ENCODE peak calls at places on chromosomes 5 and 9, in five cellular contexts. P is K562, W is HCT116, R is transverse colon, O is breast epithelium. J is an unnamed sample.

GRCh38 chr9:131148966-131149677 is 23.7 kb downstream of the NUP214 start:
- DNase-seq in W (no peak), P (peak; percentile 81), O (no peak), R (no peak), J (no peak)

GRCh38 chr5:2207109-2207399 is 324.3 kb upstream of the IRX4 start:
- DNase-seq in R (no peak), P (no peak), O (no peak), W (no peak), J (peak; percentile 70)

GRCh38 chr9:10242255-10242654 is 370.5 kb downstream of the PTPRD start:
- DNase-seq in O (no peak), R (no peak), P (no peak), W (no peak), J (no peak)

GRCh38 chr5:151700816-151701215 is 14.1 kb upstream of the SPARC start:
- DNase-seq in W (no peak), P (no peak), R (no peak), O (no peak), J (no peak)

GRCh38 chr9:127509261-127509954 is 58.1 kb downstream of the LRSAM1 start:
- DNase-seq in P (peak; percentile 50), W (no peak), R (no peak), O (no peak), J (no peak)

GRCh38 chr5:142608094-142608493 is 77.8 kb downstream of the FGF1 start:
- DNase-seq in W (no peak), R (no peak), O (no peak), P (no peak), J (no peak)

GRCh38 chr5:32586251-32586642 is 890 bp downstream of the SUB1 start:
- DNase-seq in P (no peak), O (no peak), W (no peak), R (no peak), J (no peak)

GRCh38 chr5:109992264-109992915 is 302.7 kb downstream of the MAN2A1 start:
- DNase-seq in R (no peak), O (no peak), P (no peak), W (no peak), J (no peak)

GRCh38 chr5:52864376-52864775 is 76.7 kb downstream of the ITGA1 start:
- DNase-seq in W (no peak), P (no peak), O (no peak), R (no peak), J (no peak)

GRCh38 chr5:137594717-137595116 is 95.6 kb upstream of the SPOCK1 start:
- DNase-seq in O (no peak), P (no peak), R (no peak), W (no peak), J (no peak)

GRCh38 chr5:72920690-72921089 is 35.2 kb upstream of the FCHO2 start:
- DNase-seq in R (no peak), O (no peak), W (peak; percentile 26), P (no peak), J (no peak)

GRCh38 chr5:179863449-179864085 is 5.0 kb upstream of the MRNIP start:
- DNase-seq in R (no peak), W (no peak), P (no peak), O (no peak), J (no peak)

GRCh38 chr5:10702911-10703491 is 58.0 kb downstream of the DAP start:
- DNase-seq in P (peak; percentile 86), W (peak; percentile 70), O (no peak), R (no peak), J (no peak)

GRCh38 chr9:124188331-124189110 is 69.2 kb upstream of the NEK6 start:
- DNase-seq in P (no peak), R (no peak), O (no peak), W (no peak), J (peak; percentile 55)

GRCh38 chr5:55836191-55836590 is 15.0 kb upstream of the IL31RA start:
- DNase-seq in R (no peak), W (no peak), O (no peak), P (no peak), J (no peak)

GRCh38 chr5:135400866-135401265 is 1.8 kb upstream of the MACROH2A1 start:
- DNase-seq in P (no peak), W (no peak), O (no peak), R (no peak), J (no peak)

GRCh38 chr5:10329808-10330481 is 22.2 kb upstream of the CMBL start:
- DNase-seq in P (no peak), R (no peak), O (no peak), W (no peak), J (no peak)

GRCh38 chr9:12680341-12680740 is 12.8 kb upstream of the TYRP1 start:
- DNase-seq in W (no peak), R (no peak), O (no peak), P (no peak), J (no peak)

GRCh38 chr5:34061993-34062392 is 19.0 kb upstream of the C1QTNF3 start:
- DNase-seq in P (no peak), W (no peak), O (no peak), R (peak; percentile 19), J (no peak)

GRCh38 chr5:136235316-136235715 is 42.4 kb upstream of the SMIM32 start:
- DNase-seq in O (no peak), W (no peak), R (no peak), P (no peak), J (no peak)

GRCh38 chr9:134670042-134670525 is 28.5 kb downstream of the COL5A1 start:
- DNase-seq in W (no peak), R (no peak), P (no peak), O (no peak), J (no peak)

GRCh38 chr5:38540348-38540747 is 16.1 kb downstream of the LIFR start:
- DNase-seq in R (no peak), P (no peak), W (no peak), O (no peak), J (no peak)

GRCh38 chr9:15642369-15642962 is 89.6 kb downstream of the CCDC171 start:
- DNase-seq in W (peak; percentile 43), P (no peak), O (no peak), R (no peak), J (no peak)

GRCh38 chr9:124908098-124908497 is 32.8 kb downstream of the GOLGA1 start:
- DNase-seq in R (no peak), W (no peak), P (no peak), O (no peak), J (no peak)

GRCh38 chr9:111400564-111400898 is 70.5 kb upstream of the OR2K2 start:
- DNase-seq in R (no peak), P (no peak), O (no peak), W (no peak), J (no peak)

GRCh38 chr5:142432961-142433360 is 108.1 kb upstream of the SPRY4 start:
- DNase-seq in R (peak; percentile 25), O (no peak), P (no peak), W (no peak), J (no peak)

GRCh38 chr9:124164800-124165199 is 92.9 kb upstream of the NEK6 start:
- DNase-seq in R (no peak), P (no peak), W (no peak), O (no peak), J (peak; percentile 90)

GRCh38 chr9:82466616-82467251 is 478.2 kb downstream of the SPATA31D1 start:
- DNase-seq in R (no peak), O (no peak), W (no peak), P (no peak), J (no peak)

GRCh38 chr5:177428574-177429217 is 2.2 kb downstream of the GRK6 start:
- DNase-seq in W (no peak), R (no peak), O (no peak), P (no peak), J (no peak)

GRCh38 chr5:177426566-177427210 is at the start of gene GRK6:
- DNase-seq in R (peak; percentile 78), O (no peak), W (no peak), P (peak; percentile 95), J (no peak)

GRCh38 chr5:177427919-177428573 is 1.6 kb downstream of the GRK6 start:
- DNase-seq in R (peak; percentile 52), W (no peak), O (no peak), P (peak; percentile 64), J (no peak)

GRCh38 chr5:177425801-177426565 is 493 bp upstream of the GRK6 start:
- DNase-seq in P (peak; percentile 98), W (peak; percentile 100), O (peak; percentile 99), R (peak; percentile 100), J (peak; percentile 100)

DNA sequence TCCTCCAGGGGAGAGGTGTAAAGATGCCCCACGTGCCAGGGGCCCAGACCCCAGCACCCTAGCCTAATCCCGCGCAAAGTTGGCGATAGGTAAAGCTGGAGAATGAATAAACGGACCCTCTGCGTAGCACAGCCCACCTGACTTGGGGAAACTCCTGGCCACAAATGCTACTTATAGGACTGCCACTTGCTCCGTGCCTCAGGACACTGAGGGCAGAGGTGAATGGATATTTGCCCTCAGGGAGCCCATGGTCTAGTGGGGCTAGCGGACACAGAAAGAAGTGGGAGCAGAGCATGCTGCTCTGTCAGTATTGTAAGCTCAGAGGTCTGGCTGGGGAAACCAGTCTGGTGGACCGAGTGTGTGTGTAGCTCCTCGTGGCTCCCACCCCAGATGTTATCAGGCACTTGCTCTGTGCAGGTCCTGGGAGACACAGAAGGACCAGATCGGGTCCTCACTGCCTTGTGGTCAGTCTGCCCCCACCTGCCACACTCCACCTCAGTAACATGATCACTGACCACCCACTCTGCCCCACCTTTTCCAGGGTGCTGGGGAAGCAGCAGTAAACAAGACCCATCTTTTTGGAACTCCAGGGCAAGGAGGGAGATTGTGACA is 841 bp downstream of the GRK6 start:
- DNase-seq in P (peak; percentile 70), O (no peak), W (no peak), R (no peak), J (no peak)
- TF ChIP-seq POLR2AphosphoS5 in P (no peak), O (no peak), W (peak; percentile 35), R (no peak), J (no peak)

GRCh38 chr9:137672907-137673791 is 54.3 kb downstream of the EHMT1 start:
- DNase-seq in O (no peak), P (peak; percentile 63), W (peak; percentile 36), R (no peak), J (no peak)
- H3K27ac ChIP-seq in O (no peak overlapping the region), P (no peak overlapping the region), W (no peak overlapping the region), R (no peak overlapping the region), J (no peak overlapping the region)

DNA sequence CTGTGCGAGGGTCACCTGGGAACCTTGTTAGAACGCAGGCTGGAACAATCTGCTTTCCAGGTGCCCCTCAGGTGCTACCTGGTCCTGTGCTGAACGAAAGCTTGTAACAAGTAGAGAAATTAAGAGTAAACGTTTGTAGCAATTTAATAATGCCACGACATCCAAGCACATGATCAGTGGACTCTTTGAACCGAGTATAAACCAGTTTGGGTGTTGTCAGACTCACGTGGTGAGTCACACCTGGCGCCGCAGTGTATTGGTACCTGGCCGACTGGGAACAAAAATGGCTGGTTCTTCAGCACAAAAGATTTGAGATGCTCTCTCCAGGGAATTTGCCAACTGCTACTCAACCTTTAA is 913 bp upstream of the MYO10 start:
- DNase-seq in O (peak; percentile 56), R (peak; percentile 75), P (no peak), W (no peak), J (no peak)
- TF ChIP-seq POLR2AphosphoS5 in O (no peak), R (peak; percentile 34), P (no peak), W (peak; percentile 14), J (no peak)

DNA sequence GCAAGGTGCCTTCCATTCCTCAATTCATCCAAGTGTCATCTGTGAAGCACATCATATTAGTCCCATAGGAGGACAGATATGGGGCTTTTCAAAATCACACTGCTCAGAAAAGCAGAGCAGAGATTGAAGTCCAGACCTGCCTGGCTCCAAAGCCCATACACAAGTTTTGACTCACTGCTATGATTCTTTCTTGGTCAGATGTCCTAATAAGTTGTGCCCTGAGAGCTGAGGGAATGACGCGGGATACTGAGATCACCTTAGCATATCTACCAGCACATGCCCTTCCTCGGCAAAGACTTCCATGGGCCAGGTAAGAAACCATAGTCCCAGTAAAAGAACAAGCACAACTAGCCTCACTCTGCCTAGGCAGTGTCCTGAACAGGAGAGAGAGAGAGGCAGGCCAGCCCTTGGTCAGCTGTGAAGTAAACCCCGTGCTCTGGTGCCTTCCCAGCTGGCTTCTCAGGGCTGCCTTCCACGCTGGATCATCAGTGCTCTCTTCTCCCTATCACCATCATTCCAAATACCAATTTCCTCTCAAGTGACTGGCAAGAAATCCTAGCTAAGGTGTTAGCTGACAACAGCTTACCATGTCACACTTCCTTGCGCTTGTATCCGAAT is 73.3 kb downstream of the SIL1 start:
- DNase-seq in O (no peak), W (no peak), R (no peak), P (no peak), J (no peak)
- H3K27ac ChIP-seq in O (no peak overlapping the region), W (no peak overlapping the region), R (no peak overlapping the region), P (no peak overlapping the region), J (peak overlapping the region; percentile 48)

J was measured in esophagus muscularis mucosa.